ENCODE peak calls at places on chromosomes 4 and X, in nine cellular contexts. E is fibroblast of lung; C is ELR; J is CD4-positive, alpha-beta T cell; Z is iris pigment epithelial cell; K is midbrain; R is NCI-H748 treated with DMSO at 0.1 percent for 48 hours; W is neuronal stem cell; X is neural crest cell. S is an unnamed sample.

GRCh38 chr4:58453956-58454355 is 1343.8 kb upstream of the IGFBP7 start:
- DNase-seq in X (no peak), K (no peak), W (no peak), Z (no peak), R (no peak), E (no peak), J (no peak), C (peak; percentile 32), S (no peak)

GRCh38 chr4:74473155-74473811 is 28.3 kb downstream of the AREG start:
- DNase-seq in C (peak; percentile 93), R (no peak), Z (peak; percentile 96), J (no peak), K (no peak), E (peak; percentile 89), X (no peak), W (no peak), S (no peak)

GRCh38 chr4:85166318-85166717 is 199.8 kb upstream of the WDFY3 start:
- DNase-seq in R (no peak), K (no peak), E (no peak), J (no peak), Z (no peak), X (no peak), W (no peak), C (no peak), S (no peak)

GRCh38 chr4:156109943-156110925 is 156.6 kb upstream of the CTSO start:
- DNase-seq in X (no peak), Z (peak; percentile 70), E (no peak), R (no peak), J (no peak), C (peak; percentile 41), W (no peak), K (no peak), S (no peak)

GRCh38 chr4:11715753-11716521 is 287.2 kb upstream of the HS3ST1 start:
- DNase-seq in C (no peak), E (no peak), J (no peak), R (no peak), X (no peak), Z (no peak), W (no peak), K (no peak), S (no peak)

GRCh38 chrX:67207912-67208311 is 335.9 kb upstream of the AR start:
- DNase-seq in Z (no peak), E (no peak), C (no peak), X (no peak), J (no peak), W (no peak), K (no peak), R (no peak), S (no peak)

GRCh38 chr4:39730067-39730466 is 32.1 kb downstream of the UBE2K start:
- DNase-seq in X (no peak), E (no peak), W (no peak), Z (peak; percentile 22), K (no peak), R (no peak), C (peak; percentile 25), J (no peak), S (no peak)

GRCh38 chr4:36944227-36944626 is 300.3 kb upstream of the NWD2 start:
- DNase-seq in Z (no peak), J (no peak), C (no peak), E (no peak), R (no peak), K (no peak), X (no peak), W (no peak), S (no peak)

GRCh38 chrX:150365953-150366911 is 3.1 kb downstream of the MAMLD1 start:
- DNase-seq in K (peak; percentile 33), Z (peak; percentile 40), W (peak; percentile 37), X (peak; percentile 33), R (no peak), J (no peak), C (peak; percentile 72), E (peak; percentile 70), S (peak; percentile 62)

GRCh38 chrX:8988456-8988855 is 45.5 kb downstream of the FAM9B start:
- DNase-seq in J (no peak), E (peak; percentile 74), Z (peak; percentile 23), K (no peak), R (no peak), X (no peak), W (no peak), C (peak; percentile 11), S (no peak)

GRCh38 chr4:149511558-149512298 is 303.9 kb downstream of the IQCM start:
- DNase-seq in X (no peak), J (no peak), W (no peak), E (no peak), R (no peak), Z (no peak), K (no peak), C (no peak), S (no peak)

GRCh38 chr4:156970501-156971167 is 965 bp downstream of the PDGFC start:
- DNase-seq in K (peak; percentile 52), C (peak; percentile 77), E (peak; percentile 70), J (no peak), W (peak; percentile 54), Z (peak; percentile 73), X (peak; percentile 51), R (no peak), S (peak; percentile 48)

GRCh38 chr4:87451537-87451936 is 29.2 kb downstream of the NUDT9 start:
- DNase-seq in E (no peak), X (no peak), C (peak; percentile 10), R (no peak), J (no peak), W (no peak), Z (no peak), K (no peak), S (no peak)

GRCh38 chrX:7069556-7069955 is 78.0 kb upstream of the STS start:
- DNase-seq in E (no peak), J (no peak), R (no peak), Z (no peak), X (no peak), W (no peak), K (no peak), C (no peak), S (no peak)

GRCh38 chr4:46277165-46277951 is 112.6 kb downstream of the GABRA2 start:
- DNase-seq in W (no peak), J (no peak), Z (no peak), E (no peak), K (no peak), C (no peak), R (no peak), X (no peak), S (no peak)

GRCh38 chrX:2848806-2849420 is 20.2 kb downstream of the GYG2 start:
- DNase-seq in W (no peak), E (peak; percentile 32), J (no peak), X (no peak), K (no peak), C (peak; percentile 57), R (no peak), Z (peak; percentile 81), S (no peak)

GRCh38 chr4:45987858-45988257 is 136.0 kb downstream of the GABRG1 start:
- DNase-seq in E (no peak), W (no peak), Z (no peak), K (no peak), C (no peak), X (no peak), R (no peak), J (no peak), S (no peak)

GRCh38 chr4:55446578-55446922 is 50.8 kb downstream of the TMEM165 start:
- DNase-seq in K (no peak), R (no peak), J (no peak), X (no peak), C (peak; percentile 55), Z (peak; percentile 32), E (no peak), W (no peak), S (no peak)

GRCh38 chr4:11773798-11774197 is 345.1 kb upstream of the HS3ST1 start:
- DNase-seq in K (no peak), C (no peak), X (no peak), J (no peak), Z (no peak), R (no peak), E (no peak), W (no peak), S (no peak)

GRCh38 chrX:24245201-24245600 is 68.7 kb downstream of the SUPT20HL2 start:
- DNase-seq in X (no peak), W (peak; percentile 20), C (peak; percentile 77), E (peak; percentile 47), R (no peak), J (no peak), Z (peak; percentile 83), K (no peak), S (no peak)

GRCh38 chr4:4490816-4491215 is 51.0 kb downstream of the STX18 start:
- DNase-seq in C (no peak), Z (no peak), W (no peak), E (no peak), R (no peak), J (no peak), X (no peak), K (no peak), S (no peak)

GRCh38 chrX:95063554-95063953 is 1389.5 kb downstream of the FAM133A start:
- DNase-seq in E (no peak), K (no peak), J (no peak), Z (peak; percentile 53), R (no peak), W (no peak), X (no peak), C (peak; percentile 57), S (no peak)

GRCh38 chrX:136953867-136954787 is 73.6 kb upstream of the RBMX start:
- DNase-seq in Z (peak; percentile 81), K (peak; percentile 30), X (peak; percentile 51), W (peak; percentile 45), E (peak; percentile 74), C (peak; percentile 78), J (peak; percentile 25), R (peak; percentile 44), S (peak; percentile 35)

GRCh38 chr4:184347251-184348239 is 126.8 kb downstream of the IRF2 start:
- DNase-seq in K (peak; percentile 10), R (peak; percentile 31), J (no peak), C (no peak), Z (peak; percentile 91), W (peak; percentile 62), E (peak; percentile 69), X (peak; percentile 8), S (peak; percentile 38)

GRCh38 chr4:72312032-72312650 is 256.9 kb downstream of the ADAMTS3 start:
- DNase-seq in Z (peak; percentile 96), C (peak; percentile 78), E (peak; percentile 90), W (peak; percentile 12), X (no peak), R (no peak), K (peak; percentile 78), J (no peak), S (peak; percentile 73)

GRCh38 chr4:118171381-118171780 is 137.1 kb downstream of the NDST3 start:
- DNase-seq in J (no peak), C (no peak), W (no peak), K (no peak), X (no peak), E (peak; percentile 45), R (no peak), Z (no peak), S (no peak)

GRCh38 chr4:76559236-76560071 is 124.4 kb downstream of the SHROOM3 start:
- DNase-seq in K (no peak), E (no peak), Z (no peak), J (no peak), X (no peak), C (no peak), R (no peak), W (peak; percentile 58), S (no peak)

GRCh38 chrX:115562492-115562872 is 1.5 kb downstream of the PLS3 start:
- DNase-seq in E (peak; percentile 58), K (peak; percentile 27), J (no peak), X (peak; percentile 18), C (peak; percentile 61), W (peak; percentile 3), R (no peak), Z (peak; percentile 54), S (peak; percentile 54)

GRCh38 chr4:121686265-121686664 is 10.5 kb downstream of the ANXA5 start:
- DNase-seq in Z (no peak), K (no peak), X (no peak), W (no peak), E (no peak), C (peak; percentile 70), J (no peak), R (no peak), S (no peak)